ENCODE peak calls at places on chromosomes 16 and 17, in four cellular contexts. O, J, R and T are unnamed samples.

GRCh38 chr17:147796-148740 is 10.7 kb downstream of the SCGB1C2 start:
- DNase-seq in O (no peak), J (no peak), R (no peak), T (peak)

GRCh38 chr16:80366023-80366422 is 174.8 kb upstream of the DYNLRB2 start:
- DNase-seq in O (no peak), J (no peak), R (no peak), T (no peak)

GRCh38 chr17:34307110-34307509 is 12.1 kb upstream of the CCL8 start:
- DNase-seq in O (no peak), J (no peak), R (no peak), T (no peak)

GRCh38 chr17:49700956-49701355 is 6.8 kb downstream of the SLC35B1 start:
- DNase-seq in O (no peak), J (no peak), R (no peak), T (no peak)

GRCh38 chr16:55508271-55508921 is 476 bp upstream of the LPCAT2 start:
- DNase-seq in O (no peak), J (no peak), R (no peak), T (no peak)

GRCh38 chr17:38452719-38453118 is 24.5 kb downstream of the ARHGAP23 start:
- DNase-seq in O (no peak), J (no peak), R (no peak), T (no peak)

GRCh38 chr17:51745993-51746392 is 412.5 kb downstream of the CA10 start:
- DNase-seq in O (no peak), J (no peak), R (no peak), T (no peak)

GRCh38 chr17:46870116-46870803 is 18.9 kb downstream of the WNT9B start:
- DNase-seq in O (peak), J (no peak), R (no peak), T (no peak)

GRCh38 chr16:29007865-29008593 is 23.2 kb downstream of the LAT start:
- DNase-seq in O (no peak), J (no peak), R (no peak), T (no peak)

GRCh38 chr16:1923299-1924034 is 5.3 kb upstream of the HS3ST6 start:
- DNase-seq in O (peak), J (no peak), R (peak), T (peak)

GRCh38 chr17:48054238-48055185 is 6.4 kb downstream of the NFE2L1 start:
- DNase-seq in O (peak), J (peak), R (peak), T (peak)

GRCh38 chr16:66247516-66248089 is 118.9 kb upstream of the CDH5 start:
- DNase-seq in O (peak), J (peak), R (no peak), T (no peak)

GRCh38 chr17:70369296-70369855 is 200.0 kb downstream of the KCNJ2 start:
- DNase-seq in O (no peak), J (no peak), R (no peak), T (no peak)

GRCh38 chr16:66324785-66325184 is 41.7 kb upstream of the CDH5 start:
- DNase-seq in O (no peak), J (peak), R (peak), T (peak)

GRCh38 chr17:50890675-50891516 is 24.7 kb upstream of the TOB1 start:
- DNase-seq in O (no peak), J (no peak), R (no peak), T (no peak)

GRCh38 chr17:9917801-9918200 is 12.7 kb upstream of the RCVRN start:
- DNase-seq in O (no peak), J (no peak), R (no peak), T (no peak)

GRCh38 chr16:86878290-86879160 is 300.2 kb downstream of the FOXL1 start:
- DNase-seq in O (no peak), J (no peak), R (no peak), T (no peak)

GRCh38 chr17:46176975-46177374 is 16.3 kb downstream of the KANSL1 start:
- DNase-seq in O (no peak), J (no peak), R (no peak), T (no peak)

GRCh38 chr17:40307001-40307690 is 1.8 kb upstream of the RARA start:
- DNase-seq in O (no peak), J (no peak), R (no peak), T (no peak)

GRCh38 chr17:40369923-40370322 is 5.4 kb upstream of the GJD3 start:
- DNase-seq in O (no peak), J (no peak), R (no peak), T (no peak)

DNA sequence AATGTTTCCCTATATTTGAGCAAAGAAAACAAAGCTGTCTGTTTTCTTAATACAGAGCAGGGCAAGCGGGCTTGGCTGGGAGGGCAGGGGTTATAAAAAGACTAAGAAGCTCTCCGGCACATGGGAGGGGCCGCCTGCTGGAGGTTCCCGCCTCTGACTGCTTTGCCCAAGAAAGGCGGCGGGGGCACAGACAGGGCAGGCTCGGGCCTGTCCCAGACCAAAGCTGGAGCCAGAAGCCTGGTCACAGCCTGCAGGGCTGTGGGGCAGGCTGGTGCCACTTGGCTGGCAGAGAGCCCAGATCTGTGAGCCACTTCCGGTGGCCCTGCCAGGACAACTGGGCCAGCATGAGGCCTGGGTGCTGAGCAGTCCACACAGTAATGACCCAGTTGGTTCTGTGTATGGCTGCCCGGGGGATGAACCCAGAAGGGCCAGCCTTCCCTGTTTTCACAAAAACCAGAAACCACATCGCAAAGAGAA is 89.4 kb downstream of the LITAF start:
- DNase-seq in O (peak), J (peak), R (peak), T (no peak)
- TF ChIP-seq CTCF in O (peak), J (no peak), R (no peak), T (no peak)

DNA sequence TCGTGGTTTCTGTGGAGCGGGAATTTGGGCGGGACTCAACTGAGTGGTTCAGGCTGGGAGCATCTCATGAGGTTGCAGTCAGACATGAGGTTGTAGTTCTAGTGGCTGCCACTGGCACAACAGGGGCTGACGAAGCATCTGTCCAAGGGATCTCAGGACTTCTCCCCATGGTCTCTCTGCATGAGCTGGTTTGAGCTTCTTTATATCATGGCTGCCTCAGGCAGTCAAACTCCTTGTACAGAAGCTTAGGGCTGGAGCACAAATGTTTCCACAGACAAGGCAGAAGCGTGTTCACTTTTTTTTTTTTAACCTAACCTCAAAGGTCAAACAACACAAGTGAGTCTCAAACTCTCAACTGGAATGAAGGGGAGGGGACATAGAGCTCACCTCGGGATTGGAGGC is 243.3 kb downstream of the MSI2 start:
- DNase-seq in O (no peak), J (no peak), R (no peak), T (no peak)
- TF ChIP-seq CTCF in O (no peak), J (no peak), R (no peak), T (no peak)

GRCh38 chr16:3282103-3282746 is 1.1 kb upstream of the ZNF263 start:
- DNase-seq in O (no peak), J (no peak), R (peak), T (peak)

GRCh38 chr16:3283525-3284447 is 495 bp downstream of the ZNF263 start:
- DNase-seq in O (no peak), J (no peak), R (peak), T (no peak)

GRCh38 chr16:3285131-3285530 is 1.8 kb downstream of the ZNF263 start:
- DNase-seq in O (no peak), J (no peak), R (peak), T (no peak)

GRCh38 chr16:3281222-3281621 is 2.1 kb upstream of the ZNF263 start:
- DNase-seq in O (no peak), J (no peak), R (no peak), T (no peak)

DNA sequence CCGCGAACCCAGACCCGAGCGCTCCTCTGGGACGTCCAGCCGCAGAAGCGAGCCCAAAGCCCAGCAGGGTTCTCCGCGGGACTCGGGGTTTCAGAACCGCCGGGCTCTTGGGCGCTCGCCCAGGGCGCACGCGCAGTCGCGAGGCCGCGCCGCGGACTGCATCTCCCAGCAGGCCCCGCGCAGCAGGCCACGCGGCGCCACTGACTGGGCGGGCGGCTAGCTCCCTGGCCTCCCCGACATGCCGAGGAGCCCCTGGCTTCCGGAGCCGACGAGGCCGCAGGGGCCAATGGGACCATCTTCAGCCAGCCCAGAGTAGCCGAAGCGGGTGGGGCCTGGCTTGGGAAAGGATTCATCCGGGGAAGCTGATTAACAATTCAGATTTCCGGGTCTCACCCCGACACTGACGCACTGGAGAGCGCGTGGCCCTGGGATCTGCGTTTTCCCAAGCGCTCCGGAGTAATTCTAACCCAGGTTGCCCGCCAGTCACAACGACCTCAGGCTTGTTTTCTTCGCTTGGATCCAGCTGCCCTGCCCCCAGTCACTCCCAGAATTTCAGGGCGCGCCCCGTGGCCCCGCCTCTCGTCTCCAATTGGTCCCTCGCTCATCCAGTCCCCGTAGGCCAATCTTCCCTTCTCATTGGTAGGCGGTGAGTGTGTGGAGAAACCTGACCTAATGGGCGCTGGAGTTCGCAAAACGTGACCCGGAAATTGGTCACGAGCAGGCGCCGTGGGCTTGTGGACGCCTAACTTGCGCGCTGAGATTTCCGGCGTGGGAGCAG is at the start of gene ZNF263:
- DNase-seq in O (peak), J (peak), R (peak), T (peak)
- TF ChIP-seq CTCF in O (no peak), J (no peak), R (no peak), T (no peak)

GRCh38 chr16:46688657-46689491 is at the start of gene VPS35:
- DNase-seq in O (peak), J (peak), R (peak), T (peak)
- TF ChIP-seq CTCF in O (peak), J (no peak), R (peak), T (peak)

GRCh38 chr17:17214646-17215436 is 8.7 kb upstream of the PLD6 start:
- DNase-seq in O (no peak), J (no peak), R (no peak), T (no peak)

GRCh38 chr17:17215575-17215974 is 9.4 kb upstream of the PLD6 start:
- DNase-seq in O (no peak), J (no peak), R (no peak), T (no peak)

GRCh38 chr17:17213775-17214174 is 7.6 kb upstream of the PLD6 start:
- DNase-seq in O (no peak), J (no peak), R (no peak), T (no peak)

GRCh38 chr17:17216236-17216635 is 10.1 kb upstream of the PLD6 start:
- DNase-seq in O (no peak), J (no peak), R (no peak), T (no peak)

GRCh38 chr17:17216776-17217175 is 10.6 kb upstream of the PLD6 start:
- DNase-seq in O (no peak), J (no peak), R (no peak), T (no peak)
- TF ChIP-seq CTCF in O (no peak), J (no peak), R (peak), T (no peak)

DNA sequence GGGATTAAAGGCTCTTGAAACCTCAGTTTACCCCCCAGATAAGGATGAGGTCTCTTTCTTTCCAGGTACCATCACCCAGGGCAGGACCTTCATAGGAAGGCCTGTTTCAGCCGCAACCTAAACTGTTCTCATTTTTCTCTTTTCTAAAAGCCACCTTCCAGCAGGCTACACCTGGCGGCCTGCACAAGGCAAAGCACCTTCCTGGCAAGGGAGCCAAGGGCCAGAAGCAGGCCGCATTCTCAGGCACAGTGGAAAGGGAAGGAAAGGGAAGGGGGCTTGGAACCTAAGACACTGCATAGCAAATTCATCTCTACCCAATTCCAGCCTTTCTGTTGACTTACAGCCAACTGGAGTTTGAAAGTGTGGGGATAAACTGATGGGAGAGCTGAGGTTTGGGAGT is 8.9 kb upstream of the NDEL1 start:
- DNase-seq in O (no peak), J (no peak), R (no peak), T (no peak)
- TF ChIP-seq CTCF in O (no peak), J (no peak), R (no peak), T (no peak)

GRCh38 chr16:12850186-12850585 is 46.5 kb upstream of the CPPED1 start:
- DNase-seq in O (no peak), J (no peak), R (no peak), T (no peak)

DNA sequence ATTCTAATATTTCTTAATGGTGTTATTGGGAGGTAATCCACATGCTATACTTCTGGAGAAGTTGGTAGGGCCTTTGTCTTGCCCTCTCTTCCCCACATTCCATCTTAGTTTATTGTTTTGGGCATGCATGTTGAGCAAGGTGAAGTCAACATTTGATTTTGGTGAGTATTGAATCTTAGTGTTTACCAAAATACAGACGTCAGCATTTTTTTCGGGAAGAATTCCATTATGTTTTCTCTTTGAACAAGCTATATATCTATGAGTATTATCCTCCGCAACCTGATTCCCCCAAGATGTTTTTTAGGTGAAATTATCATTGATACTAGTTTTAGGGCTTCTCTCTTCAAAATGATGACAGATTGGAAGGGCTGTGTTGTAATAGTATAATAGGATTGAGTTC is 47.4 kb upstream of the SHISA9 start:
- DNase-seq in O (no peak), J (no peak), R (no peak), T (no peak)
- TF ChIP-seq CTCF in O (no peak), J (no peak), R (no peak), T (no peak)

DNA sequence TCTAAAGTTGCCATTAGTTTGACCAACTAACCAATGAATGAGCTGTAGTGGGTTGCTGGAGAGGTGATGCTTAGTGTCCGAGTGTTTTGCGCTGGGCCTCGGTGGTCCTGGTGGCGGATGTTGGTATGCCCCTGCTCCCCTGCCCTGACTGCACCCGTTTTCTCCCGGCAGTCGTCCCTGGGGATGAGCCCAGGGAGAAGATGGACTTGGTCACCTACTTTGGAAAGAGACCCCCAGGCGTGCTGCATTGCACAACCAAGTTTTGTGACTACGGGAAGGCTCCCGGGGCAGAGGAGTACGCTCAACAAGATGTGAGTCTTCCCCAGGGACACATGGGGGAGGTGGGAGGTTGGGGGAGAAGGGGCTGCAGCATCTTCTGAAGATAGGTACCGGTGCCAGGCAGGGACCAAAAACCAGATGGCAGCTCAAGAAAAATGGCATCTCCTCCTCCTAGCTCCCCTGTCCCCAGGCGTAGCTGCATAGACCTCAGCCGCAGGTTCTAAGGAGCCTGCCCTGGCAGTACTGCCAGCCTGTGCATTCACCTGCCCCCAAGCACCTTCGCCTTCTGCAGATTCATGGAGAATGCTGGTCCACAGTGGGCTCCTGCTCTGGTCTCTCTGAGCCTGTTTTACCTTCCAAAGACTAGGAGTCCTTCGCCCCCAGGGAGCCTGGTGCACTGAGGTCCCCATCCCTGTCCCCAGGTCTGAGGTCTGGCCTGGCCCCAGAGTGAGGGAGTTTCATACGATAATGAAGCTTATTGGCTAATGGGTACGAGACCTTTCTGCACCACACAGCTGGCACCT is 5.3 kb downstream of the CNP start:
- DNase-seq in O (no peak), J (no peak), R (no peak), T (no peak)
- TF ChIP-seq CTCF in O (no peak), J (no peak), R (no peak), T (no peak)

GRCh38 chr17:82668631-82669099 is 20.4 kb upstream of the WDR45B start:
- DNase-seq in O (peak), J (peak), R (peak), T (peak)
- TF ChIP-seq CTCF in O (peak), J (peak), R (peak), T (no peak)

GRCh38 chr16:31474173-31474714 is 2.3 kb downstream of the TGFB1I1 start:
- DNase-seq in O (no peak), J (no peak), R (no peak), T (no peak)
- TF ChIP-seq CTCF in O (no peak), J (no peak), R (no peak), T (no peak)